ENCODE peak calls at places on chromosomes 3 and 15, in eight cellular contexts. M is Panc1, K is GM23338, V is HCT116, X is K562, W is HepG2, R is GM12878, E is SK-N-SH. L is an unnamed sample.
A peak's percentile ranks its signal among the peaks of the same experiment; 100 is the strongest.

GRCh38 chr3:6560259-6560658 is 300.7 kb upstream of the GRM7 start:
- DNase-seq in E (no peak), V (no peak), K (no peak), R (no peak), W (no peak), X (no peak), M (no peak), L (no peak)

GRCh38 chr3:143331336-143331735 is 211.8 kb downstream of the CHST2 start:
- DNase-seq in X (no peak), M (no peak), K (no peak), V (no peak), R (no peak), W (no peak), E (no peak), L (no peak)

GRCh38 chr3:153443961-153444360 is 281.9 kb downstream of the RAP2B start:
- DNase-seq in R (no peak), M (no peak), K (peak; percentile 51), X (peak; percentile 21), E (peak; percentile 2), V (peak; percentile 10), W (peak; percentile 5), L (no peak)

GRCh38 chr3:79521221-79521848 is 246.5 kb downstream of the ROBO1 start:
- DNase-seq in E (peak; percentile 21), M (peak; percentile 51), R (peak; percentile 5), V (peak; percentile 8), W (peak; percentile 35), X (peak; percentile 15), K (peak; percentile 72), L (peak; percentile 15)

GRCh38 chr15:78204351-78205309 is 29.7 kb downstream of the ACSBG1 start:
- DNase-seq in V (no peak), X (no peak), E (no peak), M (no peak), W (no peak), K (no peak), R (no peak), L (no peak)

GRCh38 chr3:137768361-137769320 is 4.5 kb downstream of the SOX14 start:
- DNase-seq in V (no peak), R (no peak), M (no peak), K (peak; percentile 74), X (no peak), W (no peak), E (peak; percentile 43), L (no peak)

GRCh38 chr3:143267984-143268383 is 148.4 kb downstream of the CHST2 start:
- DNase-seq in V (no peak), W (no peak), E (no peak), X (no peak), K (no peak), M (no peak), R (no peak), L (no peak)

GRCh38 chr15:65783872-65784271 is 8.2 kb downstream of the DENND4A start:
- DNase-seq in K (no peak), R (no peak), M (no peak), E (no peak), V (no peak), X (peak; percentile 40), W (no peak), L (no peak)

GRCh38 chr3:23981955-23982354 is 36.9 kb downstream of the NR1D2 start:
- DNase-seq in M (no peak), R (no peak), K (peak; percentile 10), X (no peak), W (no peak), V (no peak), E (no peak), L (no peak)

GRCh38 chr15:57690341-57690966 is 16.1 kb upstream of the POLR2M start:
- DNase-seq in W (no peak), V (no peak), M (no peak), R (no peak), X (no peak), K (no peak), E (no peak), L (no peak)

GRCh38 chr3:126516936-126517290 is 660 bp downstream of the UROC1 start:
- DNase-seq in M (no peak), X (no peak), R (no peak), W (no peak), K (no peak), V (no peak), E (no peak), L (no peak)

GRCh38 chr3:195544634-195545033 is 1.5 kb upstream of the PPP1R2 start:
- DNase-seq in X (no peak), R (no peak), W (no peak), M (no peak), V (no peak), K (no peak), E (no peak), L (no peak)

GRCh38 chr3:94525039-94525438 is 462.2 kb downstream of the NSUN3 start:
- DNase-seq in E (no peak), K (peak; percentile 8), W (peak; percentile 60), V (no peak), M (no peak), R (no peak), X (peak; percentile 23), L (no peak)

GRCh38 chr3:9411302-9411701 is 13.9 kb downstream of the SETD5 start:
- DNase-seq in X (no peak), W (no peak), E (no peak), M (no peak), V (no peak), K (no peak), R (no peak), L (no peak)

GRCh38 chr3:9032236-9032777 is 69.0 kb upstream of the RAD18 start:
- DNase-seq in K (no peak), E (no peak), V (no peak), M (no peak), W (no peak), X (no peak), R (no peak), L (no peak)

GRCh38 chr3:94121161-94121560 is 58.3 kb downstream of the NSUN3 start:
- DNase-seq in X (no peak), R (no peak), M (no peak), W (no peak), V (no peak), K (peak; percentile 10), E (no peak), L (no peak)

GRCh38 chr15:101551696-101552591 is 62.4 kb upstream of the PCSK6 start:
- DNase-seq in M (no peak), E (no peak), W (no peak), K (no peak), R (no peak), V (no peak), X (no peak), L (no peak)

GRCh38 chr15:101547737-101548136 is 58.2 kb upstream of the PCSK6 start:
- DNase-seq in E (no peak), M (no peak), K (no peak), X (no peak), R (no peak), W (no peak), V (no peak), L (no peak)

GRCh38 chr15:101550124-101550523 is 60.6 kb upstream of the PCSK6 start:
- DNase-seq in W (no peak), M (no peak), E (no peak), X (no peak), V (no peak), K (no peak), R (no peak), L (no peak)

GRCh38 chr15:101545548-101546505 is 56.3 kb upstream of the PCSK6 start:
- DNase-seq in M (no peak), R (no peak), E (no peak), X (no peak), W (no peak), V (no peak), K (no peak), L (no peak)

GRCh38 chr15:101549647-101550046 is 60.1 kb upstream of the PCSK6 start:
- DNase-seq in K (peak; percentile 26), R (no peak), V (no peak), X (no peak), M (no peak), E (no peak), W (no peak), L (no peak)
- TF ChIP-seq REST in K (no peak), R (no peak), V (no peak), X (no peak), M (no peak), E (no peak), W (no peak), L (no peak)

DNA sequence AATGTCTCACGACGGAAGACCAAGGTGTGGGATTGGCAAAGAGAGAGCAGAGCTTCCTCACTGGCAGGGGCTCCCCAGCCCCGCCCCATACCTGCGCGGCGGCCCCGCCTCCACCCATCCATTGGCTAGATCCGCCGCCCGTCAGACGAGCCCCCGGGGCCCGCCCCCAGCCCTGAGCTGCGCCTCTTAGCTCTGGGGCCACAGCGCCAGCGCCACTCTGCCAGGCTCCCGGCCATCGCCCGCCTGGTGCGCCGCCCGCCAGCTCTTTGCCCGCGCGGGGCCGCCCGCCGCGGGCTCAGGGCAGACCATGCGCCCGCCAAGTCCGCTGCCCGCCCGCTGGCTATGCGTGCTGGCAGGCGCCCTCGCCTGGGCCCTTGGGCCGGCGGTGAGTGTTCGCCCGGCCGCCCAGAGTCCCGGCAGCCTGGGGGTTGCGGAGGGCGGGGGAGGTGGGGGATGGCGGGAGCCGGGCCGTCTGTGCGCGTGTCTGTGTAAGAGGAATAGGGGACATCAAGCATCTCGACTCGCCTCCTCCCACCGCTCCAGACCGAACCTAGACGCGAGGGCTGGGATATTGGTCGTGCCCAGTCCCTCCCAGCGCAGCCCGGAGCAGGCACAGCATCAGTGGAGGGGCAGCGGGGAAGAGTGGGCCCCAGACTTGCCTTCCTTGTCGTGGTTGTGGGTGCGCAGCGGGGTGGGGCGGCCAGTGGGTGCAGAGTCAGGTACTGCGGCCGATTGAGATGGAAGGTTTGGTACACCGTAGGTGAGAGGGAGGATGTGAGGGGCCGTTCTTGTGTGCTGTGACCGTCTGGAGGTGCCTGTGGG is at the start of gene VIPR1:
- DNase-seq in R (no peak), K (peak; percentile 95), X (peak; percentile 83), W (peak; percentile 30), M (no peak), V (peak; percentile 73), E (peak; percentile 92), L (no peak)
- TF ChIP-seq POLR2AphosphoS5 in R (no peak), K (peak; percentile 28), X (no peak), W (no peak), M (no peak), V (peak; percentile 95), E (no peak), L (no peak)

DNA sequence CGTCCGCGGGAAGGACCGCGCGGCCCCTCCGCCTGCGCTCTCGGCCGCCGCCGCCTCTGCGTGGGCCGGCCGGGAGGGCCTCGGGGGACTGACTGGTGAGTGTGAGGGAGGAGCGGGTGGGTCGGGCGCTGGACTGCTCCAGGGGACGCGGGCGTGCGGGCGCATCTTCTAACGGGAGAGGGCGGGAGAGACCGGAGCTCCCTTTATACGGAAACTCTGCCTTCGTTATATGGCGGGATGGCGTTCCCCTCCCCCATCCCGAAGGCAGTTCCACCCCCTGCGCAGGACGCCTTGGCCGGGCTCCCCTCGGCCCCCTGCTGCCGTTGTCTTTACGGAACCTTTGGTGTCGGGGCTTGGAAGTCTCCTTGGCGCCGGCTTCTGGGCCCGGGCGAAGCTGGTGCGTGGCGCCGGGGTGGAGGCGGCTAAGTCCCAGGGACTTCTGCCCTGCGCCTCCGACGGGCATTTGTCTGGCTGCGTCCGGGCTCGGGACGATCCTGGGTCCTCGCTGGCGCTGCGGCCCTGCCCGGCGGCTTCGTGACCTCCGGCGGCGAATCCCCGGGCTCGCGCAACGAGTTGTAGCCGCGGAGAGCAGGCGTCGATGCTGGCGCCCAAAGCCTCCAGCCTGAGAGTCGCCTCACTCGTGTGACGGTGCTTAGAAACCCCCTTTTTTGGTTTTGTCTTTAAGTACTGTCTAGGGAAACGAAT is 518 bp downstream of the ZNF639 start:
- DNase-seq in R (no peak), E (peak; percentile 86), M (no peak), W (peak; percentile 33), V (no peak), K (peak; percentile 81), X (peak; percentile 80), L (peak; percentile 66)
- TF ChIP-seq CTCF in R (no peak), E (peak; percentile 12), M (no peak), W (peak; percentile 16), V (no peak), K (no peak), X (peak; percentile 24), L (no peak)

GRCh38 chr15:49428392-49429095 is 5.5 kb downstream of the FGF7 start:
- DNase-seq in K (no peak), R (no peak), W (no peak), M (no peak), V (no peak), X (no peak), E (no peak), L (no peak)
- TF ChIP-seq REST in K (no peak), R (no peak), W (no peak), M (no peak), V (no peak), X (no peak), E (no peak), L (no peak)